ENCODE peak calls at places on chromosomes 2 and 18, in six cellular contexts. One of them, this sample, is unnamed.

GRCh38 chr2:218513676-218514075 is 54.5 kb downstream of the USP37 start:
- DNase-seq in HCT116: no peak
- DNase-seq in A549: no peak
- DNase-seq in cardiac fibroblast: no peak
- DNase-seq in fibroblast of the aortic adventitia: no peak
- DNase-seq in breast epithelium: no peak
- DNase-seq in this sample: no peak

GRCh38 chr18:59276047-59276446 is 2.8 kb upstream of the RAX start:
- DNase-seq in HCT116: no peak
- DNase-seq in A549: no peak
- DNase-seq in cardiac fibroblast: no peak
- DNase-seq in fibroblast of the aortic adventitia: no peak
- DNase-seq in breast epithelium: no peak
- DNase-seq in this sample: no peak

GRCh38 chr2:160911258-160911657 is 249.0 kb upstream of the TANK start:
- DNase-seq in HCT116: no peak
- DNase-seq in A549: no peak
- DNase-seq in cardiac fibroblast: no peak
- DNase-seq in fibroblast of the aortic adventitia: no peak
- DNase-seq in breast epithelium: no peak
- DNase-seq in this sample: no peak

GRCh38 chr18:21484851-21485636 is 115.5 kb downstream of the ESCO1 start:
- DNase-seq in HCT116: no peak
- DNase-seq in A549: no peak
- DNase-seq in cardiac fibroblast: peak; percentile 34
- DNase-seq in fibroblast of the aortic adventitia: peak; percentile 16
- DNase-seq in breast epithelium: no peak
- DNase-seq in this sample: no peak

GRCh38 chr2:240640939-240641338 is 15.7 kb downstream of the GPR35 start:
- DNase-seq in HCT116: peak; percentile 29
- DNase-seq in A549: peak; percentile 73
- DNase-seq in cardiac fibroblast: peak; percentile 39
- DNase-seq in fibroblast of the aortic adventitia: peak; percentile 1
- DNase-seq in breast epithelium: no peak
- DNase-seq in this sample: no peak

GRCh38 chr2:100141906-100142305 is 484 bp downstream of the AFF3 start:
- DNase-seq in HCT116: no peak
- DNase-seq in A549: no peak
- DNase-seq in cardiac fibroblast: no peak
- DNase-seq in fibroblast of the aortic adventitia: no peak
- DNase-seq in breast epithelium: no peak
- DNase-seq in this sample: no peak

GRCh38 chr2:180291552-180292421 is 284.7 kb upstream of the CWC22 start:
- DNase-seq in HCT116: peak; percentile 56
- DNase-seq in A549: peak; percentile 4
- DNase-seq in cardiac fibroblast: peak; percentile 63
- DNase-seq in fibroblast of the aortic adventitia: peak; percentile 35
- DNase-seq in breast epithelium: no peak
- DNase-seq in this sample: no peak

GRCh38 chr2:211361383-211361782 is 805.0 kb downstream of the CPS1 start:
- DNase-seq in HCT116: no peak
- DNase-seq in A549: no peak
- DNase-seq in cardiac fibroblast: no peak
- DNase-seq in fibroblast of the aortic adventitia: no peak
- DNase-seq in breast epithelium: no peak
- DNase-seq in this sample: no peak

GRCh38 chr2:156321243-156321904 is 11.1 kb downstream of the NR4A2 start:
- DNase-seq in HCT116: no peak
- DNase-seq in A549: no peak
- DNase-seq in cardiac fibroblast: no peak
- DNase-seq in fibroblast of the aortic adventitia: no peak
- DNase-seq in breast epithelium: no peak
- DNase-seq in this sample: no peak

GRCh38 chr2:240211598-240212424 is 71.4 kb upstream of the OTOS start:
- DNase-seq in HCT116: no peak
- DNase-seq in A549: no peak
- DNase-seq in cardiac fibroblast: no peak
- DNase-seq in fibroblast of the aortic adventitia: no peak
- DNase-seq in breast epithelium: no peak
- DNase-seq in this sample: no peak

GRCh38 chr2:133255363-133255762 is 312.9 kb downstream of the NCKAP5 start:
- DNase-seq in HCT116: no peak
- DNase-seq in A549: no peak
- DNase-seq in cardiac fibroblast: no peak
- DNase-seq in fibroblast of the aortic adventitia: no peak
- DNase-seq in breast epithelium: no peak
- DNase-seq in this sample: no peak

DNA sequence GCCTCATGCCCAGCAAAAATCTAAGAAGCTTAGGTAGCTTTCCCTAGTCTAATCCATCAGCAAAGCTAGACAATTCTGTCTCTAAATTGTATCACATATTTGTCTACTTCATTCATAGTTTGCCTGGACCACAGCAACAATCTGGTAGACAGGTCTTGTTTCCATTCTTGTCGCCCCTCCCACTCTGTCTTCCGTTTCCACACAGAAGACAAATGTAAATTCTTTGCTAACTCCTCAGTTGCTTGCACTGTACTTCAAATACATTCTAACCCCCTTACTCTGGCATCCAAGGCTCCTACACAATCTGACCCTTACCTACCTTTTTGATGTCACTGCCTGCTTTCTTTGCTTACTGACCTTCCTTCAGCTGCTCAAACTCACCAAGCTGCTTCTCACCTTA is 40.1 kb downstream of the THUMPD2 start:
- DNase-seq in HCT116: no peak
- DNase-seq in A549: no peak
- DNase-seq in cardiac fibroblast: no peak
- DNase-seq in fibroblast of the aortic adventitia: no peak
- DNase-seq in breast epithelium: no peak
- DNase-seq in this sample: no peak
- H3K4me3 ChIP-seq in HCT116: no peak overlapping the region
- H3K4me3 ChIP-seq in A549: no peak overlapping the region
- H3K4me3 ChIP-seq in cardiac fibroblast: no peak overlapping the region
- H3K4me3 ChIP-seq in fibroblast of the aortic adventitia: no peak overlapping the region
- H3K4me3 ChIP-seq in breast epithelium: no peak overlapping the region
- H3K4me3 ChIP-seq in this sample: no peak overlapping the region

GRCh38 chr2:204705243-204705971 is 160.1 kb downstream of the PARD3B start:
- DNase-seq in HCT116: no peak
- DNase-seq in A549: no peak
- DNase-seq in cardiac fibroblast: peak; percentile 33
- DNase-seq in fibroblast of the aortic adventitia: no peak
- DNase-seq in breast epithelium: no peak
- DNase-seq in this sample: no peak
- TF ChIP-seq CTCF in HCT116: no peak
- TF ChIP-seq CTCF in A549: no peak
- TF ChIP-seq CTCF in cardiac fibroblast: no peak
- TF ChIP-seq CTCF in fibroblast of the aortic adventitia: no peak
- TF ChIP-seq CTCF in breast epithelium: no peak
- TF ChIP-seq CTCF in this sample: no peak

GRCh38 chr2:166494140-166494544 is at the start of gene SCN7A:
- DNase-seq in HCT116: no peak
- DNase-seq in A549: no peak
- DNase-seq in cardiac fibroblast: peak; percentile 28
- DNase-seq in fibroblast of the aortic adventitia: peak; percentile 5
- DNase-seq in breast epithelium: peak; percentile 32
- DNase-seq in this sample: peak; percentile 6
- H3K4me3 ChIP-seq in HCT116: no peak within 1 kb of the TSS
- H3K4me3 ChIP-seq in A549: no peak within 1 kb of the TSS
- H3K4me3 ChIP-seq in cardiac fibroblast: peak within 1 kb of the TSS; percentile 19
- H3K4me3 ChIP-seq in fibroblast of the aortic adventitia: peak within 1 kb of the TSS; percentile 13
- H3K4me3 ChIP-seq in breast epithelium: peak within 1 kb of the TSS; percentile 35
- H3K4me3 ChIP-seq in this sample: peak within 1 kb of the TSS; percentile 3

GRCh38 chr2:209334188-209335017 is 89.4 kb upstream of the MAP2 start:
- DNase-seq in HCT116: peak; percentile 60
- DNase-seq in A549: peak; percentile 6
- DNase-seq in cardiac fibroblast: peak; percentile 76
- DNase-seq in fibroblast of the aortic adventitia: peak; percentile 80
- DNase-seq in breast epithelium: no peak
- DNase-seq in this sample: peak; percentile 24

GRCh38 chr2:209331291-209331844 is 92.5 kb upstream of the MAP2 start:
- DNase-seq in HCT116: peak; percentile 62
- DNase-seq in A549: peak; percentile 4
- DNase-seq in cardiac fibroblast: peak; percentile 77
- DNase-seq in fibroblast of the aortic adventitia: peak; percentile 77
- DNase-seq in breast epithelium: no peak
- DNase-seq in this sample: peak; percentile 1
- TF ChIP-seq CTCF in HCT116: peak; percentile 47
- TF ChIP-seq CTCF in A549: peak; percentile 54
- TF ChIP-seq CTCF in cardiac fibroblast: peak; percentile 46
- TF ChIP-seq CTCF in fibroblast of the aortic adventitia: peak; percentile 53
- TF ChIP-seq CTCF in breast epithelium: no peak
- TF ChIP-seq CTCF in this sample: peak; percentile 17

DNA sequence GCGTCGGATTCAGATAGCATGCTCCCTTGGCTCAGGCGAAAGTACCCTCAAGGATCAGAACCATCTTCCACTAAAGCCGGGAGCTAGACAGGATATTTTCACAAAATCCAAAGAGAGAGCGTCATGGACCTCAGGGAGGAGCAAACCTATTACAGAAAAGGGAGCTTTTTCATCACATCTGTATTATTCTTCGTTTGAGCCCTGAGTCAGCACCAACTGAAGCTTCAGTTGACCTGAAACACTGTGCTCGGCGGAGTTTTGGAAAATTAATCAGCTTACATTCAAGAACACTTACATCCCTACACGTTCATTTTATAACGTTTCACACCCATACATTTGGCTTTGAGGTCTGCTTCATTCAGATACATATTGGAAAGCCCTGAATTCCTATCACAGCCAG is 89.1 kb downstream of the CDC42EP3 start:
- DNase-seq in HCT116: no peak
- DNase-seq in A549: no peak
- DNase-seq in cardiac fibroblast: no peak
- DNase-seq in fibroblast of the aortic adventitia: peak; percentile 40
- DNase-seq in breast epithelium: no peak
- DNase-seq in this sample: no peak
- H3K4me3 ChIP-seq in HCT116: no peak overlapping the region
- H3K4me3 ChIP-seq in A549: no peak overlapping the region
- H3K4me3 ChIP-seq in cardiac fibroblast: no peak overlapping the region
- H3K4me3 ChIP-seq in fibroblast of the aortic adventitia: no peak overlapping the region
- H3K4me3 ChIP-seq in breast epithelium: no peak overlapping the region
- H3K4me3 ChIP-seq in this sample: no peak overlapping the region

GRCh38 chr2:75289771-75290170 is 90.5 kb upstream of the TACR1 start:
- DNase-seq in HCT116: no peak
- DNase-seq in A549: no peak
- DNase-seq in cardiac fibroblast: peak; percentile 30
- DNase-seq in fibroblast of the aortic adventitia: peak; percentile 30
- DNase-seq in breast epithelium: no peak
- DNase-seq in this sample: no peak

GRCh38 chr2:75288760-75289159 is 89.4 kb upstream of the TACR1 start:
- DNase-seq in HCT116: no peak
- DNase-seq in A549: no peak
- DNase-seq in cardiac fibroblast: no peak
- DNase-seq in fibroblast of the aortic adventitia: no peak
- DNase-seq in breast epithelium: no peak
- DNase-seq in this sample: no peak

GRCh38 chr2:75287624-75288313 is 88.4 kb upstream of the TACR1 start:
- DNase-seq in HCT116: no peak
- DNase-seq in A549: no peak
- DNase-seq in cardiac fibroblast: no peak
- DNase-seq in fibroblast of the aortic adventitia: no peak
- DNase-seq in breast epithelium: no peak
- DNase-seq in this sample: no peak

GRCh38 chr2:75292826-75293225 is 93.5 kb upstream of the TACR1 start:
- DNase-seq in HCT116: peak; percentile 3
- DNase-seq in A549: no peak
- DNase-seq in cardiac fibroblast: peak; percentile 71
- DNase-seq in fibroblast of the aortic adventitia: peak; percentile 87
- DNase-seq in breast epithelium: no peak
- DNase-seq in this sample: no peak

DNA sequence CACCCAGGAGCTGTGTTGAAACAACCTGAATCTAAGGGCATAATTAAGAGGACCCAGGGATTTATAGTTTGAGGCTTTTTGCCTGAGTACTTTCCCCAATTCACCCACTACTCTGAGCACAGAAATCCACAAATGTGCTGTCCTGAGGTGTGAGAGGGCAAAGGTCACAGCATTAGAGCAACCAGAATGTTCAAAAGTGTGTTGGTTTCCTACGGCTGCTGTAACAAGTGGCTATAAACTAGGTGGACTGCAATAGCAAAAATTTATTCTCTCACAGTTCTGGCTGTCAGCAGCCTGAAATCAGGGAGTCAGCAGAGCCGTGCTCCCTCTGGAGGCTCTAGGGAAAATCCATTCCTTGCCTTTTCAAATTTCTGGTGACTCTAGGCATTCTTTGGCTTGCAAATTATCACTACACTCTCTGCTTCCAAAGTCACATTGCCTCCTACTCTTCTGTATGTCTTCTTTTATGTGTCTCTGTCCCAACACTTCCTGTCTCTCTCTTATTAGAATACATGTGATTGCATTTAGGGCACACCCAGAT is 91.3 kb upstream of the TACR1 start:
- DNase-seq in HCT116: no peak
- DNase-seq in A549: no peak
- DNase-seq in cardiac fibroblast: peak; percentile 29
- DNase-seq in fibroblast of the aortic adventitia: peak; percentile 54
- DNase-seq in breast epithelium: no peak
- DNase-seq in this sample: no peak
- TF ChIP-seq CTCF in HCT116: peak; percentile 10
- TF ChIP-seq CTCF in A549: peak; percentile 45
- TF ChIP-seq CTCF in cardiac fibroblast: peak; percentile 39
- TF ChIP-seq CTCF in fibroblast of the aortic adventitia: peak; percentile 69
- TF ChIP-seq CTCF in breast epithelium: no peak
- TF ChIP-seq CTCF in this sample: peak; percentile 37

GRCh38 chr2:22701761-22702160 is 683.2 kb upstream of the KLHL29 start:
- DNase-seq in HCT116: no peak
- DNase-seq in A549: no peak
- DNase-seq in cardiac fibroblast: no peak
- DNase-seq in fibroblast of the aortic adventitia: no peak
- DNase-seq in breast epithelium: no peak
- DNase-seq in this sample: no peak
- H3K4me3 ChIP-seq in HCT116: no peak overlapping the region
- H3K4me3 ChIP-seq in A549: no peak overlapping the region
- H3K4me3 ChIP-seq in cardiac fibroblast: no peak overlapping the region
- H3K4me3 ChIP-seq in fibroblast of the aortic adventitia: no peak overlapping the region
- H3K4me3 ChIP-seq in breast epithelium: no peak overlapping the region
- H3K4me3 ChIP-seq in this sample: no peak overlapping the region

DNA sequence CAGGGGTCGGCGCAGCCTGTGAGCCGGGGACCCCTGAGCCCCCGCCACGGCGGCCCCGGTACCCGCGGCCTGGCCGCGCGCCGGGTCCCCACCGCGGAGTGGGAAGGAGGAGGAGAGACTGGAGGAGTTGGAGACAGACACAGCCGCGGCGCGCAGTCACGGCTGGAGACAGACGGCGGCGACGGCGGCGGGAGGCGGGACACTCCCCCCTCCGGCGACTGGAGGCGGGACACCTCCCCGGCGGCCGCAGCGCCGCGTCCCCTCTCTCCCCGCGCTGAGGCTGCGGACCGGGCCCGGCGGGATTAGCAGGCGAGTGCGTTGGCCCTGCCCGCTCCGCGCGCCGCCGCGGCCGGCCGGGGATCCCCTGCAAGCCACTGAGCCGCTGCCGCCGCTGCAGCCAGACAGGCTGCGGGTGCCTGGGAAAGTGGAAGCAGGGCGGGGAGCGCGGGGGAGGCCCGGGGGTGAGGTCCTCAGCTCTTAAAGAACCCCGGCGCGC is 1.0 kb upstream of the LDLRAD4 start:
- DNase-seq in HCT116: no peak
- DNase-seq in A549: no peak
- DNase-seq in cardiac fibroblast: peak; percentile 16
- DNase-seq in fibroblast of the aortic adventitia: no peak
- DNase-seq in breast epithelium: no peak
- DNase-seq in this sample: no peak
- TF ChIP-seq CTCF in HCT116: no peak
- TF ChIP-seq CTCF in A549: no peak
- TF ChIP-seq CTCF in cardiac fibroblast: no peak
- TF ChIP-seq CTCF in fibroblast of the aortic adventitia: no peak
- TF ChIP-seq CTCF in breast epithelium: no peak
- TF ChIP-seq CTCF in this sample: no peak

GRCh38 chr2:74777161-74777900 is 56.6 kb upstream of the HK2 start:
- DNase-seq in HCT116: no peak
- DNase-seq in A549: no peak
- DNase-seq in cardiac fibroblast: no peak
- DNase-seq in fibroblast of the aortic adventitia: no peak
- DNase-seq in breast epithelium: no peak
- DNase-seq in this sample: no peak
- H3K4me3 ChIP-seq in HCT116: no peak overlapping the region
- H3K4me3 ChIP-seq in A549: no peak overlapping the region
- H3K4me3 ChIP-seq in cardiac fibroblast: no peak overlapping the region
- H3K4me3 ChIP-seq in fibroblast of the aortic adventitia: no peak overlapping the region
- H3K4me3 ChIP-seq in breast epithelium: no peak overlapping the region
- H3K4me3 ChIP-seq in this sample: no peak overlapping the region